ENCODE peak calls at places on chromosomes 11 and 22, in five cellular contexts. C, X, D, M and V are unnamed samples.
A peak's percentile ranks its signal among the peaks of the same experiment; 100 is the strongest.

GRCh38 chr11:17827006-17827405 is 92.4 kb downstream of the KCNC1 start:
- DNase-seq in M (no peak), D (no peak), X (no peak), C (no peak), V (no peak)

GRCh38 chr11:116461789-116462188 is 311.0 kb downstream of the BUD13 start:
- DNase-seq in M (peak; percentile 51), D (no peak), X (no peak), C (no peak), V (no peak)

GRCh38 chr22:46374663-46375474 is 39.4 kb downstream of the TRMU start:
- DNase-seq in D (no peak), X (no peak), C (no peak), M (no peak), V (no peak)

GRCh38 chr11:14908214-14908880 is 16.3 kb upstream of the CYP2R1 start:
- DNase-seq in D (no peak), M (peak; percentile 11), X (no peak), C (no peak), V (peak; percentile 69)

GRCh38 chr11:70225629-70226582 is 22.8 kb downstream of the FADD start:
- DNase-seq in D (no peak), C (no peak), M (peak; percentile 43), X (no peak), V (no peak)

GRCh38 chr11:72135891-72136676 is 559 bp downstream of the FOLR3 start:
- DNase-seq in D (no peak), M (no peak), X (no peak), C (no peak), V (peak; percentile 12)

GRCh38 chr22:48591286-48592065 is 1236.2 kb downstream of the BRD1 start:
- DNase-seq in X (no peak), M (no peak), D (no peak), C (no peak), V (no peak)

GRCh38 chr11:118882489-118882888 is 1.2 kb upstream of the CXCR5 start:
- DNase-seq in D (no peak), M (no peak), C (no peak), X (no peak), V (peak; percentile 45)

GRCh38 chr11:82505384-82505783 is 228.3 kb downstream of the FAM181B start:
- DNase-seq in D (no peak), C (no peak), X (no peak), M (no peak), V (no peak)

GRCh38 chr11:32402836-32403235 is 32.5 kb downstream of the WT1 start:
- DNase-seq in M (no peak), C (no peak), D (no peak), X (no peak), V (no peak)

GRCh38 chr11:47616726-47617416 is 22.7 kb upstream of the C1QTNF4 start:
- DNase-seq in X (no peak), M (peak; percentile 54), D (no peak), C (no peak), V (peak; percentile 52)

GRCh38 chr11:65479184-65480145 is 19.4 kb upstream of the MALAT1 start:
- DNase-seq in M (peak; percentile 81), C (no peak), D (no peak), X (peak; percentile 85), V (no peak)

GRCh38 chr11:17978553-17979287 is 34.1 kb downstream of the SERGEF start:
- DNase-seq in D (no peak), M (peak; percentile 76), C (no peak), X (no peak), V (peak; percentile 41)

GRCh38 chr22:44448271-44448780 is 49.7 kb downstream of the RTL6 start:
- DNase-seq in X (peak; percentile 95), D (no peak), C (no peak), M (no peak), V (no peak)

GRCh38 chr22:33918676-33919590 is 1.3 kb downstream of the LARGE1 start:
- DNase-seq in D (no peak), C (no peak), X (no peak), M (no peak), V (no peak)

GRCh38 chr11:32487270-32487669 is 51.9 kb upstream of the WT1 start:
- DNase-seq in M (peak; percentile 18), D (no peak), X (no peak), C (no peak), V (no peak)